ENCODE peak calls at places on chromosome 15, in eight cellular contexts. One of them, this sample, is unnamed.

GRCh38 chr15:70528270-70528706 is 235.1 kb downstream of the UACA start:
- DNase-seq in esophagus squamous epithelium: no peak
- DNase-seq in suprapubic skin: peak; percentile 45
- DNase-seq in adrenal gland: peak; percentile 22
- DNase-seq in uterus: no peak
- DNase-seq in A549: no peak
- DNase-seq in sigmoid colon: no peak
- DNase-seq in body of pancreas: no peak
- DNase-seq in this sample: no peak

GRCh38 chr15:98292442-98293240 is 332.1 kb downstream of the ARRDC4 start:
- DNase-seq in esophagus squamous epithelium: no peak
- DNase-seq in suprapubic skin: no peak
- DNase-seq in adrenal gland: peak; percentile 44
- DNase-seq in uterus: no peak
- DNase-seq in A549: peak; percentile 74
- DNase-seq in sigmoid colon: peak; percentile 70
- DNase-seq in body of pancreas: peak; percentile 32
- DNase-seq in this sample: peak; percentile 8

GRCh38 chr15:96122077-96123027 is 208.1 kb upstream of the NR2F2 start:
- DNase-seq in esophagus squamous epithelium: no peak
- DNase-seq in suprapubic skin: no peak
- DNase-seq in adrenal gland: no peak
- DNase-seq in uterus: no peak
- DNase-seq in A549: no peak
- DNase-seq in sigmoid colon: no peak
- DNase-seq in body of pancreas: no peak
- DNase-seq in this sample: no peak

GRCh38 chr15:52678036-52678467 is 1.1 kb downstream of the ATOSA start:
- DNase-seq in esophagus squamous epithelium: no peak
- DNase-seq in suprapubic skin: no peak
- DNase-seq in adrenal gland: peak; percentile 71
- DNase-seq in uterus: peak; percentile 69
- DNase-seq in A549: peak; percentile 53
- DNase-seq in sigmoid colon: peak; percentile 84
- DNase-seq in body of pancreas: peak; percentile 75
- DNase-seq in this sample: peak; percentile 67

GRCh38 chr15:74269362-74270035 is 33.4 kb downstream of the CCDC33 start:
- DNase-seq in esophagus squamous epithelium: no peak
- DNase-seq in suprapubic skin: no peak
- DNase-seq in adrenal gland: no peak
- DNase-seq in uterus: no peak
- DNase-seq in A549: no peak
- DNase-seq in sigmoid colon: no peak
- DNase-seq in body of pancreas: no peak
- DNase-seq in this sample: no peak

GRCh38 chr15:33852094-33852493 is 116.2 kb upstream of the CHRM5 start:
- DNase-seq in esophagus squamous epithelium: no peak
- DNase-seq in suprapubic skin: no peak
- DNase-seq in adrenal gland: no peak
- DNase-seq in uterus: no peak
- DNase-seq in A549: no peak
- DNase-seq in sigmoid colon: no peak
- DNase-seq in body of pancreas: no peak
- DNase-seq in this sample: no peak

GRCh38 chr15:31379042-31379441 is 52.4 kb downstream of the KLF13 start:
- DNase-seq in esophagus squamous epithelium: no peak
- DNase-seq in suprapubic skin: no peak
- DNase-seq in adrenal gland: no peak
- DNase-seq in uterus: no peak
- DNase-seq in A549: no peak
- DNase-seq in sigmoid colon: no peak
- DNase-seq in body of pancreas: no peak
- DNase-seq in this sample: no peak

GRCh38 chr15:65980824-65981456 is 111.6 kb downstream of the RAB11A start:
- DNase-seq in esophagus squamous epithelium: no peak
- DNase-seq in suprapubic skin: no peak
- DNase-seq in adrenal gland: peak; percentile 81
- DNase-seq in uterus: no peak
- DNase-seq in A549: peak; percentile 95
- DNase-seq in sigmoid colon: no peak
- DNase-seq in body of pancreas: peak; percentile 75
- DNase-seq in this sample: peak; percentile 30

GRCh38 chr15:49831206-49831965 is 210.5 kb downstream of the DTWD1 start:
- DNase-seq in esophagus squamous epithelium: no peak
- DNase-seq in suprapubic skin: peak; percentile 79
- DNase-seq in adrenal gland: peak; percentile 23
- DNase-seq in uterus: peak; percentile 28
- DNase-seq in A549: no peak
- DNase-seq in sigmoid colon: peak; percentile 74
- DNase-seq in body of pancreas: peak; percentile 26
- DNase-seq in this sample: no peak

GRCh38 chr15:95152741-95153140 is 921.4 kb downstream of the MCTP2 start:
- DNase-seq in esophagus squamous epithelium: no peak
- DNase-seq in suprapubic skin: no peak
- DNase-seq in adrenal gland: no peak
- DNase-seq in uterus: no peak
- DNase-seq in A549: no peak
- DNase-seq in sigmoid colon: no peak
- DNase-seq in body of pancreas: no peak
- DNase-seq in this sample: no peak

GRCh38 chr15:32794973-32795372 is 77.2 kb downstream of the GREM1 start:
- DNase-seq in esophagus squamous epithelium: no peak
- DNase-seq in suprapubic skin: no peak
- DNase-seq in adrenal gland: no peak
- DNase-seq in uterus: no peak
- DNase-seq in A549: no peak
- DNase-seq in sigmoid colon: no peak
- DNase-seq in body of pancreas: no peak
- DNase-seq in this sample: no peak

GRCh38 chr15:37056168-37056893 is 44.0 kb downstream of the MEIS2 start:
- DNase-seq in esophagus squamous epithelium: no peak
- DNase-seq in suprapubic skin: no peak
- DNase-seq in adrenal gland: no peak
- DNase-seq in uterus: peak; percentile 72
- DNase-seq in A549: no peak
- DNase-seq in sigmoid colon: peak; percentile 78
- DNase-seq in body of pancreas: no peak
- DNase-seq in this sample: peak; percentile 39

GRCh38 chr15:65211157-65211982 is at the start of gene CILP:
- DNase-seq in esophagus squamous epithelium: no peak
- DNase-seq in suprapubic skin: peak; percentile 85
- DNase-seq in adrenal gland: no peak
- DNase-seq in uterus: peak; percentile 57
- DNase-seq in A549: no peak
- DNase-seq in sigmoid colon: peak; percentile 85
- DNase-seq in body of pancreas: no peak
- DNase-seq in this sample: no peak

GRCh38 chr15:71329509-71330260 is 214.4 kb downstream of the THSD4 start:
- DNase-seq in esophagus squamous epithelium: no peak
- DNase-seq in suprapubic skin: no peak
- DNase-seq in adrenal gland: peak; percentile 58
- DNase-seq in uterus: peak; percentile 59
- DNase-seq in A549: no peak
- DNase-seq in sigmoid colon: no peak
- DNase-seq in body of pancreas: no peak
- DNase-seq in this sample: no peak

GRCh38 chr15:96462768-96463167 is 132.3 kb downstream of the NR2F2 start:
- DNase-seq in esophagus squamous epithelium: no peak
- DNase-seq in suprapubic skin: no peak
- DNase-seq in adrenal gland: no peak
- DNase-seq in uterus: no peak
- DNase-seq in A549: no peak
- DNase-seq in sigmoid colon: no peak
- DNase-seq in body of pancreas: no peak
- DNase-seq in this sample: no peak

GRCh38 chr15:74489518-74490338 is 28.8 kb upstream of the UBL7 start:
- DNase-seq in esophagus squamous epithelium: no peak
- DNase-seq in suprapubic skin: no peak
- DNase-seq in adrenal gland: peak; percentile 49
- DNase-seq in uterus: peak; percentile 22
- DNase-seq in A549: peak; percentile 58
- DNase-seq in sigmoid colon: no peak
- DNase-seq in body of pancreas: peak; percentile 31
- DNase-seq in this sample: peak; percentile 31

DNA sequence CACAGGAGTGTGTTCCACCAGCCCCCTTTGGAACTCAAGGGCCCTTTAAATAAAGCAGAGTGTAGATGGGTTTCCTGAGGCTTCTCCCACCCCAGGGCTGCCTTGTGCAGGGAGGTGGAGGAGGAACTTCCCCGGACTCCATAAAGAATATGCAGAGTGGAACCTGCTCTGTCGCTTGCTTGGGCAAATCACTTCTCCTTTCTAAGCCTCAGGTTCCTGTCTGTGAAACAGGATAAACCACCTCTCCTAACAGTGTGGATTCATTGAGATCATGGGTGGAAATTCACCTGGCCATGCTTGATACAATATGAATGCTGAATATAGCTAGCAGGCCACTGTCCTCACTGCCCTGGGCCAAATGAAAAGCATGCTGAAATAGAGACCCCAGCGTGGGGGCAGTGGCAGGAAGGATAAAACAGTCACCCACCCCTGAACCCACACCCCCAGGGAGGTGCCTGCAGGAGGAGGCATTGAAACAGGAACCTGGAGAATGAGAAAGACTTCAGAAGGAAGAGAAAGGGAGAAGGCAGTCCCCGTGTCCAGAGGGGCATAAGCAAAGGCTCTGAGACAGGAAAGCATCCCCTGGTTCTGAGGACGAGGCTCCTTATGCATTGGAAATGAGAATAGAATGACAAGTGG is 41.1 kb upstream of the CHRNB4 start:
- DNase-seq in esophagus squamous epithelium: no peak
- DNase-seq in suprapubic skin: peak; percentile 55
- DNase-seq in adrenal gland: no peak
- DNase-seq in uterus: no peak
- DNase-seq in A549: no peak
- DNase-seq in sigmoid colon: no peak
- DNase-seq in body of pancreas: no peak
- DNase-seq in this sample: no peak
- H3K27ac ChIP-seq in esophagus squamous epithelium: no peak overlapping the region
- H3K27ac ChIP-seq in suprapubic skin: no peak overlapping the region
- H3K27ac ChIP-seq in adrenal gland: no peak overlapping the region
- H3K27ac ChIP-seq in uterus: no peak overlapping the region
- H3K27ac ChIP-seq in A549: no peak overlapping the region
- H3K27ac ChIP-seq in sigmoid colon: no peak overlapping the region
- H3K27ac ChIP-seq in body of pancreas: no peak overlapping the region
- H3K27ac ChIP-seq in this sample: no peak overlapping the region

DNA sequence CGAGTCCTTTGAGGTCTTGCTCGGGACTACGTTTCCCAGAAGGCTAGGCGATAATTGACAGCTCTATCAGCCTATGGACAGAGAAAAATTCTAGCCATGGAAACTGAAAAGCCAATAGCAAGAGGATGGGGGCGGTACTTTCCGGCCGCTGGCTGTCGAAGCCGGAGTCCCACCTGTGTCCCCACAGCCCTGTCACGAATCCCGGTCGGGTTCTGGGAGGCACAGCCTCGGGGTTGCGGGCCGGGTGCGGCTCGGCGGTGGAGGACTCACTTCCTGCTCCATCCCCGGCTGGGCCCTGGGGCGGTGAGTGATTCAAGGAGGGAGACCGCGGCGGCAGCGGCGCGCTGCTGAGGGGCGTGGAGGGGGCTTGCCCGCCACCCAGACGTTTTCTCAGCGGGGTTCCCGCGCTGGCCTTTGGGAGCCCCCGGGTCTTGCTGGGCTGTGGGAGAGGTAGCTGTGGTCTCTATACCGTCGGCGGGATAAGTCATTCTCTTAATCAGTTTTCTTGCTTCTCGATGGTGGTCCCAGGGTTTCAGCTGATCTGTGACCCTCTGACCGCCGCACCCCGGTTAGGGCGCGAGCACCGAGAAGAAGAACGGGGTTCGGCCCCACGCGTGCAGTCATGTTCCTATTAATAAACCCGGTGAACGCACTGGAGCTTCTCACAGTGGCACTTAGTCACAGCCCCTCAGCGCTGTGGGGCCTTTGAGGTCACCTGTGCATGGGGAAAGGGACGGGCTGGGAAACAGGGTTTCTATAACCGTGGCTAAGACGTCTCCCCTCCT is at the start of gene ZNF774:
- DNase-seq in esophagus squamous epithelium: peak; percentile 25
- DNase-seq in suprapubic skin: peak; percentile 94
- DNase-seq in adrenal gland: peak; percentile 96
- DNase-seq in uterus: peak; percentile 94
- DNase-seq in A549: peak; percentile 100
- DNase-seq in sigmoid colon: peak; percentile 96
- DNase-seq in body of pancreas: peak; percentile 95
- DNase-seq in this sample: peak; percentile 95
- TF ChIP-seq POLR2A in esophagus squamous epithelium: no peak
- TF ChIP-seq POLR2A in suprapubic skin: no peak
- TF ChIP-seq POLR2A in adrenal gland: peak; percentile 47
- TF ChIP-seq POLR2A in uterus: peak; percentile 45
- TF ChIP-seq POLR2A in A549: peak; percentile 51
- TF ChIP-seq POLR2A in sigmoid colon: peak; percentile 54
- TF ChIP-seq POLR2A in body of pancreas: peak; percentile 67
- TF ChIP-seq POLR2A in this sample: peak; percentile 91

GRCh38 chr15:62211348-62211747 is 46.3 kb upstream of the C2CD4B start:
- DNase-seq in esophagus squamous epithelium: no peak
- DNase-seq in suprapubic skin: no peak
- DNase-seq in adrenal gland: no peak
- DNase-seq in uterus: no peak
- DNase-seq in A549: no peak
- DNase-seq in sigmoid colon: no peak
- DNase-seq in body of pancreas: no peak
- DNase-seq in this sample: no peak
- H3K9me3 ChIP-seq in esophagus squamous epithelium: peaks cover 6% of the 10 kb centered on the region
- H3K9me3 ChIP-seq in suprapubic skin: peaks cover 2% of the 10 kb centered on the region
- H3K9me3 ChIP-seq in adrenal gland: peaks cover under 1% of the 10 kb centered on the region
- H3K9me3 ChIP-seq in uterus: no peaks in the 10 kb centered on the region
- H3K9me3 ChIP-seq in A549: peaks cover 18% of the 10 kb centered on the region
- H3K9me3 ChIP-seq in sigmoid colon: peaks cover 6% of the 10 kb centered on the region
- H3K9me3 ChIP-seq in body of pancreas: no peaks in the 10 kb centered on the region
- H3K9me3 ChIP-seq in this sample: no peaks in the 10 kb centered on the region

DNA sequence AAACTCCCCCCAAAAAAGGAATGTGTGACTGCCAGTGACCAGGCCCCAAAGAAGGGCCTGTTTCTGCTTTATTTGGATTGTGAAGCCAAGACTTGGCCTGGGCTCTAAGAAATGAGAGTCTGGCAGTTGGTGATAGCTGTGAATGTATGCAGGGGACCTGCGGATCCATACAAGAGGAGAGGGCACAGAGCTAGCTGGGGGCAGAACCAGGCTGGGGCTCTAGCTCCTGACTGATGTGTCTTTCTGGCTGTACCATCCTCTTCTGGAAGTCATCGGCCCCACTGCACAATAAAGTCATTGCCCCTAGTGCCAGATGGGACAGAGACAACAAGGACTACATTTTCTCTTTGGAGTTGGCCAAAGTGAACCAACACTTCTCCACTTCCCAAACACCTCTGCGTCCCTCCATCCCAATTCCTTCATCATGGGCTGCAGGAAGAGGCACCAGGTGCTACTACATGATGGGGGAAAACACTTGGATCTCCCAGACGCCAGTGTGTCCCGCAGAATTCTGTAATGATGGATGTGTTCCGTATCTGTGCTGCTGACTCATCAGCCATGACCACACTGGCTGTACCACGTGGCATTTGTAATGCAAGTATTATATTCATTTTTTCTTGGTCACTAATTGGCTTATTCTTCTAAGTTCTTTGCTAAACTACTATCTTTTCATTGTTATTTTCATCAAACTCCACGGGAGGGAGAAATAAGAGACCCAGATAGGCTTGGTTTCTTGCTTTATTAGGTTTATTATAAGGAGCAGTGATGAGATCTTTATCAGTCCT is 1.7 kb upstream of the PLA2G4F start:
- DNase-seq in esophagus squamous epithelium: no peak
- DNase-seq in suprapubic skin: peak; percentile 45
- DNase-seq in adrenal gland: peak; percentile 74
- DNase-seq in uterus: peak; percentile 29
- DNase-seq in A549: no peak
- DNase-seq in sigmoid colon: no peak
- DNase-seq in body of pancreas: no peak
- DNase-seq in this sample: no peak
- H3K27ac ChIP-seq in esophagus squamous epithelium: no peak overlapping the region
- H3K27ac ChIP-seq in suprapubic skin: no peak overlapping the region
- H3K27ac ChIP-seq in adrenal gland: no peak overlapping the region
- H3K27ac ChIP-seq in uterus: no peak overlapping the region
- H3K27ac ChIP-seq in A549: no peak overlapping the region
- H3K27ac ChIP-seq in sigmoid colon: no peak overlapping the region
- H3K27ac ChIP-seq in body of pancreas: no peak overlapping the region
- H3K27ac ChIP-seq in this sample: no peak overlapping the region

This sample was measured in prostate gland.